ENCODE peak calls at places on chromosomes 7 and 10, in seven cellular contexts. A, U, I, J, R, D and O are unnamed samples.

GRCh38 chr10:91613411-91614253 is 19.2 kb downstream of the PPP1R3C start:
- DNase-seq in A (no peak), U (no peak), I (no peak), J (peak), R (peak), D (no peak), O (no peak)

GRCh38 chr7:1662767-1663166 is 7.3 kb upstream of the ELFN1 start:
- DNase-seq in A (no peak), U (no peak), I (no peak), J (no peak), R (no peak), D (no peak), O (no peak)

GRCh38 chr10:47307381-47307780 is 7.4 kb downstream of the GDF10 start:
- DNase-seq in A (no peak), U (no peak), I (no peak), J (no peak), R (no peak), D (no peak), O (no peak)

GRCh38 chr10:13382759-13383753 is 35.0 kb upstream of the SEPHS1 start:
- DNase-seq in A (no peak), U (no peak), I (no peak), J (no peak), R (no peak), D (no peak), O (no peak)

GRCh38 chr10:43254881-43255643 is 11.8 kb downstream of the RASGEF1A start:
- DNase-seq in A (no peak), U (no peak), I (no peak), J (no peak), R (no peak), D (no peak), O (no peak)

GRCh38 chr10:33837736-33838135 is 503.3 kb upstream of the NRP1 start:
- DNase-seq in A (no peak), U (no peak), I (no peak), J (no peak), R (no peak), D (no peak), O (no peak)

GRCh38 chr10:47038881-47039557 is 127.8 kb downstream of the PTPN20 start:
- DNase-seq in A (no peak), U (no peak), I (no peak), J (no peak), R (no peak), D (no peak), O (no peak)

GRCh38 chr7:155798673-155799439 is 13.4 kb downstream of the SHH start:
- DNase-seq in A (no peak), U (no peak), I (no peak), J (no peak), R (no peak), D (no peak), O (no peak)

GRCh38 chr7:140047197-140047596 is 15.6 kb downstream of the PARP12 start:
- DNase-seq in A (no peak), U (no peak), I (no peak), J (no peak), R (no peak), D (no peak), O (no peak)

GRCh38 chr7:149850007-149850594 is 11.9 kb downstream of the ZNF862 start:
- DNase-seq in A (no peak), U (no peak), I (no peak), J (no peak), R (no peak), D (no peak), O (no peak)

GRCh38 chr7:142859829-142860228 is 5.0 kb downstream of the EPHB6 start:
- DNase-seq in A (no peak), U (no peak), I (no peak), J (no peak), R (peak), D (no peak), O (no peak)

GRCh38 chr7:139730746-139731612 is 46.8 kb downstream of the HIPK2 start:
- DNase-seq in A (peak), U (no peak), I (no peak), J (no peak), R (peak), D (no peak), O (no peak)

GRCh38 chr7:72190166-72190565 is 222.0 kb downstream of the CALN1 start:
- DNase-seq in A (no peak), U (no peak), I (no peak), J (no peak), R (no peak), D (no peak), O (no peak)

GRCh38 chr7:158617737-158618128 is 30.1 kb upstream of the PTPRN2 start:
- DNase-seq in A (no peak), U (no peak), I (no peak), J (no peak), R (peak), D (no peak), O (no peak)

GRCh38 chr10:48288661-48289060 is 14.2 kb upstream of the FRMPD2 start:
- DNase-seq in A (no peak), U (no peak), I (no peak), J (no peak), R (no peak), D (no peak), O (no peak)

GRCh38 chr10:53025172-53025651 is 252.6 kb upstream of the MBL2 start:
- DNase-seq in A (no peak), U (no peak), I (no peak), J (no peak), R (peak), D (no peak), O (no peak)

GRCh38 chr7:46202379-46202778 is 281.3 kb upstream of the IGFBP3 start:
- DNase-seq in A (no peak), U (no peak), I (no peak), J (no peak), R (no peak), D (no peak), O (no peak)

GRCh38 chr7:117127585-117128168 is 174.4 kb downstream of the ST7 start:
- DNase-seq in A (no peak), U (peak), I (no peak), J (peak), R (peak), D (peak), O (peak)

GRCh38 chr10:77531441-77532001 is 106.1 kb downstream of the KCNMA1 start:
- DNase-seq in A (no peak), U (no peak), I (no peak), J (peak), R (peak), D (peak), O (no peak)

GRCh38 chr10:83522881-83523386 is 616.4 kb upstream of the GHITM start:
- DNase-seq in A (no peak), U (no peak), I (no peak), J (no peak), R (no peak), D (no peak), O (no peak)

GRCh38 chr7:96949766-96950165 is 55.6 kb upstream of the DLX6 start:
- DNase-seq in A (no peak), U (no peak), I (no peak), J (no peak), R (no peak), D (no peak), O (no peak)

GRCh38 chr10:114767589-114768393 is 53.8 kb upstream of the FHIP2A start:
- DNase-seq in A (no peak), U (peak), I (no peak), J (no peak), R (no peak), D (peak), O (peak)

GRCh38 chr7:155001756-155002410 is 1.0 kb downstream of the PAXIP1 start:
- DNase-seq in A (no peak), U (no peak), I (no peak), J (no peak), R (peak), D (peak), O (no peak)

GRCh38 chr10:13989616-13990015 is 341.1 kb downstream of the FRMD4A start:
- DNase-seq in A (no peak), U (no peak), I (no peak), J (no peak), R (no peak), D (no peak), O (no peak)

GRCh38 chr7:151686826-151687225 is 167.1 kb upstream of the RHEB start:
- DNase-seq in A (no peak), U (no peak), I (no peak), J (no peak), R (no peak), D (no peak), O (no peak)

GRCh38 chr10:72997099-72997498 is 42.5 kb upstream of the PLA2G12B start:
- DNase-seq in A (no peak), U (no peak), I (no peak), J (no peak), R (no peak), D (no peak), O (no peak)

GRCh38 chr10:80894797-80895467 is 357.2 kb downstream of the SH2D4B start:
- DNase-seq in A (no peak), U (no peak), I (no peak), J (no peak), R (no peak), D (no peak), O (no peak)

GRCh38 chr7:139362302-139362701 is 2.6 kb downstream of the LUC7L2 start:
- DNase-seq in A (no peak), U (no peak), I (no peak), J (no peak), R (peak), D (no peak), O (no peak)

GRCh38 chr10:66822801-66823200 is 103.0 kb upstream of the LRRTM3 start:
- DNase-seq in A (no peak), U (no peak), I (no peak), J (no peak), R (no peak), D (no peak), O (no peak)

GRCh38 chr10:96683710-96684109 is 36.6 kb downstream of the PIK3AP1 start:
- DNase-seq in A (no peak), U (no peak), I (no peak), J (no peak), R (no peak), D (no peak), O (no peak)

GRCh38 chr10:104809288-104810090 is 168.4 kb downstream of the SORCS3 start:
- DNase-seq in A (peak), U (no peak), I (no peak), J (no peak), R (no peak), D (peak), O (no peak)

GRCh38 chr7:91291302-91291701 is 27.1 kb downstream of the FZD1 start:
- DNase-seq in A (no peak), U (no peak), I (no peak), J (no peak), R (no peak), D (no peak), O (no peak)

GRCh38 chr10:101028446-101029244 is 2.3 kb downstream of the PDZD7 start:
- DNase-seq in A (no peak), U (no peak), I (no peak), J (no peak), R (no peak), D (no peak), O (no peak)